ENCODE peak calls at places on chromosomes 4 and X, in nine cellular contexts. G is EH; S is midbrain; W is activated gamma-delta T cell treated with Interleukin-2 at 50 U/mL for 16 hours; O is iris pigment epithelial cell; B is tibial artery; K is activated CD8-positive, alpha-beta memory T cell treated with anti-CD3 and anti-CD28 coated beads for 48 hours; X is type B pancreatic cell; H is activated T-cell treated with anti-CD3 and anti-CD28 coated beads, Interleukin-2, amount 50 U/mL, for 72 hours. R is an unnamed sample.

GRCh38 chr4:83906561-83906960 is 370.7 kb downstream of the GPAT3 start:
- DNase-seq in G (peak; percentile 39), S (no peak), W (no peak), O (peak; percentile 17), B (no peak), K (no peak), X (no peak), H (no peak), R (no peak)

GRCh38 chrX:24184018-24184417 is 34.5 kb downstream of the ZFX start:
- DNase-seq in G (no peak), S (no peak), W (no peak), O (no peak), B (no peak), K (no peak), X (no peak), H (no peak), R (no peak)

GRCh38 chr4:177455591-177455990 is 13.4 kb upstream of the AGA start:
- DNase-seq in G (peak; percentile 71), S (no peak), W (no peak), O (peak; percentile 48), B (no peak), K (no peak), X (no peak), H (no peak), R (no peak)

GRCh38 chr4:73576366-73576765 is 43.9 kb downstream of the RASSF6 start:
- DNase-seq in G (no peak), S (no peak), W (no peak), O (peak; percentile 74), B (no peak), K (no peak), X (no peak), H (no peak), R (no peak)

GRCh38 chr4:82519072-82519471 is 42.7 kb downstream of the TMEM150C start:
- DNase-seq in G (peak; percentile 56), S (no peak), W (no peak), O (peak; percentile 64), B (no peak), K (no peak), X (no peak), H (no peak), R (no peak)

GRCh38 chr4:76634239-76634638 is 199.2 kb downstream of the SHROOM3 start:
- DNase-seq in G (peak; percentile 89), S (no peak), W (no peak), O (peak; percentile 78), B (no peak), K (no peak), X (no peak), H (no peak), R (no peak)

GRCh38 chrX:150765782-150766350 is 72.7 kb downstream of the MTMR1 start:
- DNase-seq in G (no peak), S (no peak), W (no peak), O (no peak), B (no peak), K (no peak), X (no peak), H (no peak), R (no peak)

GRCh38 chr4:156408749-156409148 is 455.1 kb upstream of the CTSO start:
- DNase-seq in G (no peak), S (no peak), W (no peak), O (no peak), B (no peak), K (no peak), X (no peak), H (no peak), R (no peak)

GRCh38 chr4:152784490-152785195 is 4.9 kb downstream of the ARFIP1 start:
- DNase-seq in G (peak; percentile 54), S (no peak), W (no peak), O (peak; percentile 62), B (no peak), K (no peak), X (no peak), H (no peak), R (no peak)

GRCh38 chrX:66680451-66680850 is 41.6 kb upstream of the EDA2R start:
- DNase-seq in G (peak; percentile 44), S (no peak), W (no peak), O (peak; percentile 51), B (no peak), K (no peak), X (no peak), H (no peak), R (no peak)

GRCh38 chr4:156620786-156621185 is 350.8 kb downstream of the PDGFC start:
- DNase-seq in G (peak; percentile 52), S (no peak), W (no peak), O (no peak), B (no peak), K (no peak), X (no peak), H (no peak), R (no peak)

GRCh38 chr4:116122131-116122530 is 963.2 kb downstream of the TRAM1L1 start:
- DNase-seq in G (no peak), S (no peak), W (no peak), O (peak; percentile 4), B (no peak), K (no peak), X (no peak), H (no peak), R (no peak)

GRCh38 chr4:151788021-151788420 is 27.2 kb upstream of the GATB start:
- DNase-seq in G (no peak), S (no peak), W (no peak), O (no peak), B (no peak), K (no peak), X (no peak), H (no peak), R (no peak)

GRCh38 chr4:109294006-109294405 is 8.5 kb downstream of the COL25A1 start:
- DNase-seq in G (peak; percentile 20), S (no peak), W (no peak), O (peak; percentile 15), B (no peak), K (no peak), X (no peak), H (peak; percentile 34), R (no peak)

GRCh38 chr4:24544208-24544607 is 40.1 kb downstream of the DHX15 start:
- DNase-seq in G (no peak), S (no peak), W (no peak), O (peak; percentile 24), B (no peak), K (no peak), X (no peak), H (no peak), R (no peak)

GRCh38 chrX:120774611-120775010 is 101.1 kb downstream of the CT47B1 start:
- DNase-seq in G (no peak), S (no peak), W (no peak), O (peak; percentile 61), B (no peak), K (no peak), X (no peak), H (no peak), R (no peak)

GRCh38 chr4:90318208-90318607 is 191.0 kb downstream of the CCSER1 start:
- DNase-seq in G (peak; percentile 77), S (no peak), W (no peak), O (peak; percentile 93), B (no peak), K (no peak), X (no peak), H (no peak), R (no peak)

R was measured in hypothalamus.